ENCODE peak calls at places on chromosomes 3 and 15, in seven cellular contexts. A is breast epithelium; K is stomach; C is OCI-LY7; O is aorta; U is colonic mucosa; S is naive thymus-derived CD4-positive, alpha-beta T cell. P is an unnamed sample. For H3K36me3 and H3K4me1, the result is how much of the 10 kb centered on the place peaks cover.

GRCh38 chr3:72579191-72579580 is 269.1 kb downstream of the SHQ1 start:
- DNase-seq in A (no peak), K (no peak), C (no peak), O (no peak), U (no peak), S (no peak), P (no peak)

GRCh38 chr3:177410734-177411133 is 213.5 kb upstream of the TBL1XR1 start:
- DNase-seq in A (no peak), K (peak), C (peak), O (no peak), U (peak), S (peak), P (no peak)

GRCh38 chr3:194985031-194985578 is 285.9 kb downstream of the XXYLT1 start:
- DNase-seq in A (peak), K (peak), C (no peak), O (peak), U (peak), S (no peak), P (peak)

GRCh38 chr15:58392611-58393161 is 39.1 kb upstream of the LIPC start:
- DNase-seq in A (no peak), K (peak), C (no peak), O (no peak), U (peak), S (no peak), P (no peak)

GRCh38 chr3:94176886-94177285 is 114.0 kb downstream of the NSUN3 start:
- DNase-seq in A (no peak), K (no peak), C (no peak), O (no peak), U (no peak), S (no peak), P (no peak)

GRCh38 chr15:82183121-82184031 is 79.2 kb downstream of the EFL1 start:
- DNase-seq in A (no peak), K (no peak), C (no peak), O (no peak), U (no peak), S (no peak), P (no peak)

GRCh38 chr15:59587085-59587826 is 24.3 kb upstream of the GCNT3 start:
- DNase-seq in A (no peak), K (no peak), C (no peak), O (no peak), U (no peak), S (no peak), P (no peak)

GRCh38 chr3:142243134-142243533 is 17.7 kb upstream of the GK5 start:
- DNase-seq in A (no peak), K (no peak), C (no peak), O (no peak), U (no peak), S (no peak), P (no peak)

GRCh38 chr3:193502871-193503270 is 51.8 kb downstream of the ATP13A4 start:
- DNase-seq in A (no peak), K (no peak), C (no peak), O (no peak), U (no peak), S (no peak), P (no peak)

GRCh38 chr3:105611304-105612192 is 244.8 kb downstream of the ALCAM start:
- DNase-seq in A (no peak), K (peak), C (no peak), O (no peak), U (peak), S (no peak), P (no peak)

GRCh38 chr15:70281261-70281810 is 183.6 kb upstream of the TLE3 start:
- DNase-seq in A (no peak), K (no peak), C (no peak), O (no peak), U (no peak), S (no peak), P (no peak)

GRCh38 chr3:45204136-45204535 is 22.0 kb downstream of the TMEM158 start:
- DNase-seq in A (no peak), K (no peak), C (no peak), O (no peak), U (no peak), S (no peak), P (no peak)

GRCh38 chr15:70892912-70893560 is 410 bp downstream of the LRRC49 start:
- DNase-seq in A (no peak), K (no peak), C (no peak), O (peak), U (no peak), S (no peak), P (no peak)

GRCh38 chr3:39038165-39038564 is 13.6 kb downstream of the SCN11A start:
- DNase-seq in A (no peak), K (no peak), C (no peak), O (no peak), U (no peak), S (no peak), P (no peak)

GRCh38 chr15:45499426-45499825 is 23.1 kb downstream of the SLC30A4 start:
- DNase-seq in A (no peak), K (no peak), C (no peak), O (no peak), U (no peak), S (no peak), P (no peak)

GRCh38 chr3:70108546-70108945 is 109.0 kb downstream of the SAMMSON start:
- DNase-seq in A (no peak), K (no peak), C (no peak), O (no peak), U (no peak), S (no peak), P (no peak)

GRCh38 chr3:72698154-72698917 is 149.9 kb downstream of the SHQ1 start:
- DNase-seq in A (no peak), K (no peak), C (no peak), O (no peak), U (no peak), S (no peak), P (no peak)

GRCh38 chr3:4097801-4098200 is 205.4 kb upstream of the SETMAR start:
- DNase-seq in A (no peak), K (no peak), C (no peak), O (no peak), U (no peak), S (no peak), P (no peak)

DNA sequence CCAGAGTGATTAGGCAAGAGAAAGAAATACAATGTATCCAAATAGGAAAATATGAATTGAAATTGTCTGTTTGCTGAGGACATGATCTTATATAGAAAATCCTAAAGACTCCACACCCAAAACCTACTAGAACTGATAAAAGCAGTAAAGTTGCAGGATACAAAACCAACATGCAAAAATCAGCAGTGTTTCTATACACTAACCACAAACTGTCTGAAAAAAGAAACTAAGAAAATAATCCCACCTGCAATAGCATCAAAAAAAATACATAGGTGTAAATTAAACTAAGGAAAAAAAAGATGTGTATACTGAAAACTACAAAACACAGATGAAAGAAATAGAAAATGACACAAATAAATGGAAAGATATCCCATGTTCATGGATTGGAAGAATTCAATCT is 203.6 kb upstream of the SETMAR start:
- DNase-seq in A (no peak), K (no peak), C (no peak), O (no peak), U (no peak), S (no peak), P (no peak)
- H3K36me3 ChIP-seq in A (under half), K (under half), C (under half), O (under half), U (under half), S (under half), P (under half)

GRCh38 chr15:57217716-57218598 is 158.3 kb upstream of the CGNL1 start:
- DNase-seq in A (no peak), K (no peak), C (no peak), O (no peak), U (no peak), S (no peak), P (no peak)
- H3K27ac ChIP-seq in A (no peak), K (peak), C (no peak), O (no peak), U (no peak), S (no peak), P (no peak)

GRCh38 chr3:50606596-50606995 is 5.0 kb downstream of the CISH start:
- DNase-seq in A (no peak), K (no peak), C (no peak), O (no peak), U (no peak), S (no peak), P (no peak)
- H3K4me1 ChIP-seq in A (under half), K (half or more), C (under half), O (under half), U (under half), S (half or more), P (half or more)

GRCh38 chr15:66491846-66492245 is 5.7 kb downstream of the SNAPC5 start:
- DNase-seq in A (no peak), K (no peak), C (no peak), O (no peak), U (no peak), S (no peak), P (no peak)
- H3K36me3 ChIP-seq in A (under half), K (under half), C (half or more), O (under half), U (under half), S (under half), P (under half)